ENCODE peak calls at places on chromosomes 11 and 22, in six cellular contexts. G, W, F, Y, V and D are unnamed samples.

GRCh38 chr22:32712644-32713355 is 88.7 kb upstream of the TIMP3 start:
- DNase-seq in V (no peak), W (no peak), F (no peak), G (no peak), Y (peak), D (no peak)

GRCh38 chr11:10540546-10540914 is 457 bp downstream of the RNF141 start:
- DNase-seq in Y (peak), V (no peak), F (no peak), G (peak), W (peak), D (no peak)

GRCh38 chr22:28937206-28938025 is 54.0 kb downstream of the ZNRF3 start:
- DNase-seq in Y (no peak), G (no peak), V (no peak), W (no peak), F (no peak), D (no peak)

GRCh38 chr11:47437746-47438418 is 11.1 kb downstream of the RAPSN start:
- DNase-seq in Y (no peak), V (no peak), F (no peak), W (no peak), G (no peak), D (no peak)

GRCh38 chr11:57479925-57480324 is 19.6 kb downstream of the RTN4RL2 start:
- DNase-seq in G (no peak), W (no peak), F (no peak), Y (no peak), V (no peak), D (no peak)

GRCh38 chr11:17686185-17686980 is 33.0 kb upstream of the MYOD1 start:
- DNase-seq in G (peak), W (no peak), F (no peak), Y (peak), V (peak), D (no peak)

GRCh38 chr11:106787454-106787853 is 230.8 kb downstream of the GUCY1A2 start:
- DNase-seq in G (no peak), Y (no peak), V (no peak), F (no peak), W (no peak), D (no peak)

GRCh38 chr11:35303596-35304392 is 115.6 kb downstream of the SLC1A2 start:
- DNase-seq in G (peak), F (no peak), Y (peak), W (no peak), V (no peak), D (no peak)

GRCh38 chr22:46203590-46203980 is 46.5 kb downstream of the CDPF1 start:
- DNase-seq in G (no peak), F (no peak), W (no peak), Y (no peak), V (no peak), D (peak)

GRCh38 chr11:132445966-132446365 is 1075.6 kb downstream of the NTM start:
- DNase-seq in Y (no peak), W (no peak), F (no peak), G (no peak), V (no peak), D (no peak)

GRCh38 chr11:111348147-111348546 is 30.9 kb downstream of the POU2AF1 start:
- DNase-seq in G (no peak), W (no peak), Y (no peak), V (no peak), F (no peak), D (no peak)

GRCh38 chr22:28137036-28137435 is 218.0 kb upstream of the PITPNB start:
- DNase-seq in Y (no peak), W (no peak), G (no peak), F (no peak), V (no peak), D (no peak)